ENCODE peak calls at places on chromosome 12, in six cellular contexts. J is mesothelial cell of epicardium, X is dorsolateral prefrontal cortex, S is chondrocyte, W is breast epithelium, Y is AG10803. R is an unnamed sample.

GRCh38 chr12:48776956-48777355 is 11.9 kb downstream of the ADCY6 start:
- DNase-seq in J (no peak), S (peak), W (no peak), Y (no peak), X (no peak), R (no peak)

GRCh38 chr12:88187571-88187970 is 45.5 kb downstream of the TMTC3 start:
- DNase-seq in W (no peak), S (no peak), J (no peak), Y (no peak), X (no peak), R (no peak)

GRCh38 chr12:2268478-2269286 is 215.9 kb downstream of the CACNA1C start:
- DNase-seq in X (no peak), W (no peak), J (no peak), Y (peak), S (no peak), R (peak)

GRCh38 chr12:114275937-114276785 is 129.8 kb downstream of the TBX5 start:
- DNase-seq in Y (peak), W (no peak), S (no peak), X (no peak), J (no peak), R (no peak)

GRCh38 chr12:72271741-72272661 is at the start of gene TRHDE:
- DNase-seq in X (peak), W (no peak), S (peak), J (peak), Y (peak), R (peak)

GRCh38 chr12:51393676-51394545 is 2.7 kb upstream of the GALNT6 start:
- DNase-seq in X (no peak), S (no peak), J (no peak), Y (peak), W (no peak), R (peak)

GRCh38 chr12:26014085-26014484 is 55.6 kb downstream of the RASSF8 start:
- DNase-seq in S (no peak), J (no peak), X (no peak), Y (no peak), W (no peak), R (no peak)

GRCh38 chr12:24695657-24696329 is 253.1 kb downstream of the BCAT1 start:
- DNase-seq in J (no peak), W (no peak), X (no peak), Y (no peak), S (no peak), R (no peak)

GRCh38 chr12:41709463-41710285 is 435.0 kb downstream of the GXYLT1 start:
- DNase-seq in Y (no peak), J (no peak), W (no peak), X (no peak), S (no peak), R (no peak)

GRCh38 chr12:40693503-40693863 is 1.2 kb downstream of the CNTN1 start:
- DNase-seq in S (no peak), W (peak), J (peak), Y (no peak), X (peak), R (peak)

GRCh38 chr12:117985182-117985581 is 16.4 kb upstream of the KSR2 start:
- DNase-seq in S (no peak), J (no peak), X (no peak), W (no peak), Y (peak), R (no peak)

GRCh38 chr12:39606712-39607423 is 12.7 kb downstream of the ABCD2 start:
- DNase-seq in J (no peak), Y (no peak), W (no peak), X (no peak), S (no peak), R (no peak)

GRCh38 chr12:8841778-8842177 is 19.4 kb downstream of the A2ML1 start:
- DNase-seq in Y (no peak), S (no peak), W (no peak), J (no peak), X (no peak), R (no peak)
- TF ChIP-seq CTCF in Y (no peak), S (no peak), W (no peak), J (no peak), X (no peak), R (no peak)

GRCh38 chr12:123388218-123388947 is 4.5 kb downstream of the KMT5A start:
- DNase-seq in S (no peak), X (peak), W (peak), Y (peak), J (peak), R (peak)
- TF ChIP-seq CTCF in S (peak), X (peak), W (no peak), Y (no peak), J (no peak), R (no peak)

DNA sequence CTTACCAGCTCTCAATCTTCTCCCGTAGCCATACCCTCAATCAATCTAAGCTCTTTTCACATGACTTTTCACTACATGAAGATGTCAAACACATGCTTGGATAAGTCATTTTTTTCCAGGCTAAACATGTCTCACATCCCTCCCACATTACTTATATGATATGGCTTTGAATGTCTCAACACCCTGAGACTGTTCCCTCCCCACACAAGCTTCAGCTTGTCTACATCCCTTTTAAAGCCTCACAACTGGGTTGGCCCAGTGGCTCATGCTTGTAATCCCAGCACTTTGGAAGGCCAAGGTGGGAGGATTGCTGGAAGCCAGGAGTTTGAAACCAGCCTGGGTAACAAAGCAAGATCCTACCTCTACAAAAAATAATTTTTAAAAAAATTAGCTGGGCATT is 18.5 kb downstream of the ANAPC5 start:
- DNase-seq in Y (no peak), J (no peak), X (no peak), S (no peak), W (no peak), R (no peak)
- TF ChIP-seq CTCF in Y (no peak), J (no peak), X (no peak), S (no peak), W (no peak), R (no peak)

GRCh38 chr12:3901116-3901515 is 27.9 kb upstream of the PARP11 start:
- DNase-seq in W (no peak), X (no peak), S (no peak), J (no peak), Y (no peak), R (no peak)
- TF ChIP-seq CTCF in W (no peak), X (no peak), S (peak), J (no peak), Y (no peak), R (no peak)